ENCODE peak calls at places on chromosomes 4 and X, in five cellular contexts. L, C, D, W and B are unnamed samples. For H3K4me1, the result is how much of the 10 kb centered on the place peaks cover.

GRCh38 chr4:164926301-164926700 is 49.3 kb downstream of the APELA start:
- DNase-seq in L (no peak), C (peak), D (no peak), W (no peak), B (no peak)

GRCh38 chr4:162921178-162921785 is 245.4 kb downstream of the NAF1 start:
- DNase-seq in L (no peak), C (no peak), D (no peak), W (no peak), B (no peak)

GRCh38 chrX:97850911-97851310 is 967.2 kb downstream of the RPA4 start:
- DNase-seq in L (no peak), C (no peak), D (no peak), W (no peak), B (no peak)

GRCh38 chrX:23668335-23668734 is 1.0 kb downstream of the PRDX4 start:
- DNase-seq in L (no peak), C (no peak), D (peak), W (no peak), B (no peak)

GRCh38 chr4:113978561-113979156 is 788 bp downstream of the ARSJ start:
- DNase-seq in L (no peak), C (no peak), D (no peak), W (no peak), B (no peak)

GRCh38 chr4:7166981-7167700 is 25.2 kb upstream of the SORCS2 start:
- DNase-seq in L (no peak), C (no peak), D (no peak), W (no peak), B (no peak)

GRCh38 chr4:140213736-140214135 is 59.8 kb upstream of the MAML3 start:
- DNase-seq in L (no peak), C (no peak), D (peak), W (no peak), B (no peak)

GRCh38 chr4:179095585-179096228 is 1653.5 kb upstream of the AGA start:
- DNase-seq in L (no peak), C (no peak), D (no peak), W (no peak), B (no peak)

GRCh38 chrX:41984628-41985027 is 61.3 kb upstream of the CASK start:
- DNase-seq in L (no peak), C (no peak), D (no peak), W (no peak), B (no peak)

GRCh38 chrX:790780-791360 is 160.3 kb downstream of the SHOX start:
- DNase-seq in L (no peak), C (no peak), D (no peak), W (no peak), B (no peak)

GRCh38 chrX:135625995-135626394 is 87.4 kb upstream of the CT45A1 start:
- DNase-seq in L (no peak), C (no peak), D (peak), W (no peak), B (no peak)

GRCh38 chr4:98838977-98839618 is 89.8 kb downstream of the EIF4E start:
- DNase-seq in L (no peak), C (no peak), D (no peak), W (no peak), B (no peak)

GRCh38 chrX:7170903-7171302 is 22.9 kb upstream of the PUDP start:
- DNase-seq in L (no peak), C (no peak), D (peak), W (no peak), B (no peak)

GRCh38 chr4:53861856-53862610 is 202.4 kb downstream of the CHIC2 start:
- DNase-seq in L (no peak), C (no peak), D (no peak), W (no peak), B (peak)

GRCh38 chrX:153866302-153867019 is 19.5 kb downstream of the L1CAM start:
- DNase-seq in L (no peak), C (no peak), D (no peak), W (no peak), B (no peak)

GRCh38 chr4:57094482-57095223 is 15.5 kb downstream of the IGFBP7 start:
- DNase-seq in L (no peak), C (no peak), D (no peak), W (no peak), B (no peak)

GRCh38 chr4:26520728-26521442 is 30.6 kb upstream of the CCKAR start:
- DNase-seq in L (no peak), C (no peak), D (no peak), W (no peak), B (no peak)

GRCh38 chrX:10077425-10078188 is 79.2 kb upstream of the CLCN4 start:
- DNase-seq in L (no peak), C (no peak), D (no peak), W (no peak), B (no peak)

GRCh38 chrX:9805956-9806355 is 19.7 kb downstream of the SHROOM2 start:
- DNase-seq in L (no peak), C (no peak), D (no peak), W (no peak), B (no peak)

GRCh38 chr4:159607824-159608223 is 504.9 kb downstream of the RAPGEF2 start:
- DNase-seq in L (no peak), C (no peak), D (no peak), W (no peak), B (no peak)

GRCh38 chrX:101171883-101172400 is 47.6 kb upstream of the DRP2 start:
- DNase-seq in L (no peak), C (no peak), D (no peak), W (no peak), B (no peak)

GRCh38 chr4:13056630-13057187 is 427.4 kb downstream of the RAB28 start:
- DNase-seq in L (no peak), C (no peak), D (no peak), W (no peak), B (peak)

GRCh38 chr4:83486457-83487129 is 1.7 kb upstream of the ABRAXAS1 start:
- DNase-seq in L (no peak), C (no peak), D (no peak), W (no peak), B (no peak)

GRCh38 chr4:139988863-139989765 is 164.9 kb downstream of the MAML3 start:
- DNase-seq in L (no peak), C (peak), D (peak), W (no peak), B (no peak)

GRCh38 chrX:66233206-66233605 is 69.2 kb downstream of the HEPH start:
- DNase-seq in L (no peak), C (no peak), D (no peak), W (no peak), B (no peak)

GRCh38 chr4:38160487-38161207 is 200.4 kb downstream of the PTTG2 start:
- DNase-seq in L (no peak), C (peak), D (peak), W (peak), B (no peak)

GRCh38 chr4:187010052-187010451 is 286.4 kb upstream of the FAT1 start:
- DNase-seq in L (no peak), C (no peak), D (no peak), W (no peak), B (no peak)

GRCh38 chr4:138301536-138301935 is 59.4 kb upstream of the SLC7A11 start:
- DNase-seq in L (no peak), C (no peak), D (no peak), W (no peak), B (no peak)

GRCh38 chrX:105543271-105543670 is 279.1 kb upstream of the NRK start:
- DNase-seq in L (no peak), C (no peak), D (no peak), W (no peak), B (no peak)

GRCh38 chrX:103791826-103792458 is 15.3 kb downstream of the PLP1 start:
- DNase-seq in L (no peak), C (no peak), D (no peak), W (no peak), B (no peak)

GRCh38 chr4:112702892-112703291 is 65.9 kb downstream of the LARP7 start:
- DNase-seq in L (no peak), C (no peak), D (no peak), W (no peak), B (no peak)

GRCh38 chrX:14920196-14920595 is 47.0 kb downstream of the MOSPD2 start:
- DNase-seq in L (no peak), C (no peak), D (no peak), W (no peak), B (no peak)
- H3K27ac ChIP-seq in L (no peak), C (no peak), D (no peak), W (no peak), B (no peak)

DNA sequence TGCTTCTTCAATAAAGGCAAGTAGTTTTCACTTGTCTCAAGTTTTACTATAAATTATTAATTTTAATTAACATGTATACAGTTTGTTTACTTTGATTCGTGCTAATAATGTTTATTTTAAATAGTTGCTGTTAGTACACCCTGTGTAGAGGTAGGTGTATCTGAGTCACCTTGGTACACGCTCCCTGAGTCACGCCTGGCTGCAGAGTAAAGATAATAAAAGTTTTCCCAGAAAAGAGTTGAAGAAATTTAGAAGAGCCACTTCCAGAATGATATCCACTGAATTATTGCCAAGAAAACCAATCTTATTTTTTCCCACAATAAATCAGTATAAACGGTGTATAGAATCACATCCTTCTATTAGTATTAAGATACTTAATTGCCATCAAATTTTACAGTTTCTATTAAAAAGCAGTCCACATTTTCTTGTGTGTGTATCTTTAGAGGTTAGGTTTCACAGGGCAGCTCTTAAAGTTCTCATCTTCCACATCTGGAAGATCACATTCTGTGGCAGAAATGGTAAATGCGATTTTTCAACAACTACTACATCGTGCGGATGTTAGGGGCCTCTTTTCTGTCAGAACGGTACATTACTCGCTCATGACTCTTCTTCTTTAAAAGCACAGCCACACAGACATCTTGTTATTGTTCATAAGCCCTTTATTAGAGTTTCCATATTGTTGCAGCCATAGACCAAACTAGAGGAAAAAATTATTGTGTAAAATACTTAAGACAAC is 55.4 kb downstream of the HADH start:
- DNase-seq in L (no peak), C (no peak), D (no peak), W (no peak), B (no peak)
- H3K4me1 ChIP-seq in L (under half), C (under half), D (under half), W (under half), B (under half)

DNA sequence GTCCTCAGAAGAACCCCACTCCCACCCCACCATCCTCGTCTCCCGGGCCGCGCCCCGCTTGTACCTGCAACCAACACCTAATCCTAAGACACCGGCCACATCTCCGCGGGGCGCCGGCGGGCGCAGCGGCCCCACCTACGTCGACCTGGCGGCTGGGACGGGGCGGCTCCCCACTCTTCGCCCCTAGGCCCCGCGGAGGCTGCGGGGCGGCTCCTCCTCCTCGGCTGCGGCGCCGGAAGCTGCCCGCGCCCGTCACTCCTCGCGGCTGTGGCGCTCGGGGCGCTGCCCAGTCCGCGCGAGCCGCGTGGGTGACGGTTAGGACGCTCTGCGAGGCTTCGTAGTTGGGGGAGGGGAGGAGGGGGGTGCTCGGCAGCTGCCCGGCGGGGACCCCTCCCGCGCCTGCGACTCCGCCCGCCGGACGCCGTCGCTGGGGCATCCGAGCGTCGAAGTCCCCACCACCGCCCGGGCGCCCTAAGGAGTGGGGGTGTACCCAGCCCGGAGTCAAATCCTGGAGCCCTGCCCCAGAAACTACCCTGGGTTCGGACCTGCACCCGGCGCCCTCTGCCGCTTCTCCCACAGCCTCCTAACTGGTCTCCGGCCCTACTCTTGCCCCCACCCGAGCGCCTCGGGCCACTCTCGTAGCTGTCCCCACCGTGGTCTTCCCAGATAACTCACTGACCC is at the start of gene CCDC158:
- DNase-seq in L (peak), C (no peak), D (no peak), W (no peak), B (peak)
- H3K4me3 ChIP-seq in L (peak), C (peak), D (no peak), W (peak), B (peak)

DNA sequence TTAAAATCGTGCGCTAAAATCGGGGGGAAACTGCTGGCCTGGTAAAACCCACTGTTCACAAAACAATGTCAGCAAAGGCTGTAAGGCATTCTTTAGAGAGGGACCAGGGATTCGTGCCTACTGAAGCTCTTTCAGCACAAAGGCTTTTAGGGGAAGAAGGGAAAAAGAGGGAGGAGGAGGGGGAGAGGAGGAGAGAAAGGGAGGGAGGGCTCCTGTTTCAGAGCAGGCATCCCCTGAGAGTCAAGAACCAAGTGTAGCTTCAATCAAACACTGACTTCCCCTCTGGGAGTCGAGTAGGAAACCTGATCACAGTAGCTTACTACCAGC is 9.5 kb downstream of the BCOR start:
- DNase-seq in L (no peak), C (no peak), D (peak), W (no peak), B (no peak)
- H3K27ac ChIP-seq in L (no peak), C (no peak), D (no peak), W (no peak), B (no peak)